ENCODE peak calls at places on chromosome 7, in ten cellular contexts. U is Caco-2, Z is neural progenitor cell, A is psoas muscle, W is heart right ventricle, F is T-helper 17 cell, B is prostate gland, Q is PC-9, P is GM23248, H is IMR-90. D is an unnamed sample.

GRCh38 chr7:48180981-48181380 is 9.7 kb downstream of the ABCA13 start:
- DNase-seq in U (no peak), Z (no peak), A (no peak), W (no peak), F (no peak), B (no peak), Q (no peak), P (peak; percentile 77), H (peak; percentile 63), D (no peak)

GRCh38 chr7:21945374-21946227 is at the start of gene CDCA7L:
- DNase-seq in U (peak; percentile 66), Z (peak; percentile 87), A (peak; percentile 83), W (peak; percentile 85), F (no peak), B (peak; percentile 70), Q (peak; percentile 95), P (peak; percentile 89), H (peak; percentile 63), D (no peak)

GRCh38 chr7:30549933-30550493 is 44.7 kb upstream of the GARS1 start:
- DNase-seq in U (no peak), Z (peak; percentile 62), A (no peak), W (no peak), F (no peak), B (no peak), Q (peak; percentile 19), P (no peak), H (no peak), D (no peak)

GRCh38 chr7:102426268-102427031 is 6.9 kb upstream of the ORAI2 start:
- DNase-seq in U (no peak), Z (no peak), A (no peak), W (no peak), F (peak; percentile 49), B (no peak), Q (no peak), P (no peak), H (no peak), D (peak; percentile 62)

GRCh38 chr7:105178177-105178576 is 164.2 kb downstream of the KMT2E start:
- DNase-seq in U (no peak), Z (no peak), A (no peak), W (no peak), F (no peak), B (no peak), Q (no peak), P (no peak), H (no peak), D (no peak)

GRCh38 chr7:34991938-34992840 is 45.1 kb downstream of the DPY19L1 start:
- DNase-seq in U (no peak), Z (no peak), A (no peak), W (no peak), F (no peak), B (no peak), Q (peak; percentile 13), P (peak; percentile 69), H (peak; percentile 70), D (peak; percentile 4)

GRCh38 chr7:71130280-71130679 is 1.7 kb upstream of the GALNT17 start:
- DNase-seq in U (no peak), Z (no peak), A (no peak), W (no peak), F (no peak), B (no peak), Q (no peak), P (no peak), H (no peak), D (no peak)

GRCh38 chr7:16062269-16062668 is 359.1 kb downstream of the CRPPA start:
- DNase-seq in U (no peak), Z (no peak), A (no peak), W (no peak), F (no peak), B (no peak), Q (no peak), P (peak; percentile 69), H (peak; percentile 75), D (no peak)

GRCh38 chr7:31488562-31489203 is 25.2 kb upstream of the ITPRID1 start:
- DNase-seq in U (peak; percentile 63), Z (peak; percentile 84), A (no peak), W (peak; percentile 38), F (no peak), B (peak; percentile 29), Q (peak; percentile 59), P (peak; percentile 52), H (no peak), D (no peak)

GRCh38 chr7:88269606-88270005 is 37.1 kb downstream of the STEAP4 start:
- DNase-seq in U (no peak), Z (no peak), A (no peak), W (no peak), F (no peak), B (no peak), Q (no peak), P (no peak), H (no peak), D (no peak)

GRCh38 chr7:18405731-18406130 is 89.8 kb upstream of the HDAC9 start:
- DNase-seq in U (no peak), Z (no peak), A (no peak), W (no peak), F (no peak), B (no peak), Q (no peak), P (no peak), H (no peak), D (no peak)

GRCh38 chr7:28207486-28208158 is 27.0 kb upstream of the JAZF1 start:
- DNase-seq in U (no peak), Z (no peak), A (no peak), W (no peak), F (no peak), B (no peak), Q (no peak), P (peak; percentile 24), H (no peak), D (no peak)

GRCh38 chr7:126937196-126937595 is 315.5 kb downstream of the GRM8 start:
- DNase-seq in U (no peak), Z (no peak), A (no peak), W (no peak), F (no peak), B (peak; percentile 51), Q (no peak), P (no peak), H (no peak), D (no peak)

GRCh38 chr7:140260767-140261486 is 84.1 kb upstream of the KDM7A start:
- DNase-seq in U (no peak), Z (no peak), A (no peak), W (no peak), F (no peak), B (no peak), Q (no peak), P (no peak), H (no peak), D (no peak)
- H3K9me3 ChIP-seq in U (no peaks in the 10 kb centered on the region), Z (peaks cover 3% of the 10 kb centered on the region), A (no peaks in the 10 kb centered on the region), W (no peaks in the 10 kb centered on the region), F (no peaks in the 10 kb centered on the region), B (no peaks in the 10 kb centered on the region), Q (no peaks in the 10 kb centered on the region), P (no peaks in the 10 kb centered on the region), H (no peaks in the 10 kb centered on the region), D (no peaks in the 10 kb centered on the region)

DNA sequence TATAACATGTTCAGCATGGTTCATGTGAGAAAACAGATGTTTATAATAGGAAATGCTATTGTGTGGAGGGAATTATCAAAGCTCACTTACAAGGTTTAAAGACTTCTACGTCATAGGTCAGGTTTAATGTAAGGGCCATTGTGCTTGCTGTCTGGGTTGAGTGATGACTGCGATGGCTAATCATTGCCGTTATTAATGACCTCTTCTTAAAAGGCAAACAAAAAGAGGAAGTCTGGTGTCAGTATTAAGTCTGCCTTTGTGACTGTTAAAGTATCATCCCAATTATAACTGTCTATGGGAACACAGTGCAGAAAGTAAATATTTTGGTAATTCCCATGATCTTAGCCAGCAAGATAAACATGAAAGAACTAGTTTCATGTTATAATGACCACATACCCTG is 382.4 kb downstream of the BBS9 start:
- DNase-seq in U (no peak), Z (no peak), A (no peak), W (no peak), F (no peak), B (no peak), Q (no peak), P (no peak), H (no peak), D (no peak)
- H3K9me3 ChIP-seq in U (no peaks in the 10 kb centered on the region), Z (no peaks in the 10 kb centered on the region), A (no peaks in the 10 kb centered on the region), W (no peaks in the 10 kb centered on the region), F (no peaks in the 10 kb centered on the region), B (no peaks in the 10 kb centered on the region), Q (no peaks in the 10 kb centered on the region), P (no peaks in the 10 kb centered on the region), H (no peaks in the 10 kb centered on the region), D (no peaks in the 10 kb centered on the region)

DNA sequence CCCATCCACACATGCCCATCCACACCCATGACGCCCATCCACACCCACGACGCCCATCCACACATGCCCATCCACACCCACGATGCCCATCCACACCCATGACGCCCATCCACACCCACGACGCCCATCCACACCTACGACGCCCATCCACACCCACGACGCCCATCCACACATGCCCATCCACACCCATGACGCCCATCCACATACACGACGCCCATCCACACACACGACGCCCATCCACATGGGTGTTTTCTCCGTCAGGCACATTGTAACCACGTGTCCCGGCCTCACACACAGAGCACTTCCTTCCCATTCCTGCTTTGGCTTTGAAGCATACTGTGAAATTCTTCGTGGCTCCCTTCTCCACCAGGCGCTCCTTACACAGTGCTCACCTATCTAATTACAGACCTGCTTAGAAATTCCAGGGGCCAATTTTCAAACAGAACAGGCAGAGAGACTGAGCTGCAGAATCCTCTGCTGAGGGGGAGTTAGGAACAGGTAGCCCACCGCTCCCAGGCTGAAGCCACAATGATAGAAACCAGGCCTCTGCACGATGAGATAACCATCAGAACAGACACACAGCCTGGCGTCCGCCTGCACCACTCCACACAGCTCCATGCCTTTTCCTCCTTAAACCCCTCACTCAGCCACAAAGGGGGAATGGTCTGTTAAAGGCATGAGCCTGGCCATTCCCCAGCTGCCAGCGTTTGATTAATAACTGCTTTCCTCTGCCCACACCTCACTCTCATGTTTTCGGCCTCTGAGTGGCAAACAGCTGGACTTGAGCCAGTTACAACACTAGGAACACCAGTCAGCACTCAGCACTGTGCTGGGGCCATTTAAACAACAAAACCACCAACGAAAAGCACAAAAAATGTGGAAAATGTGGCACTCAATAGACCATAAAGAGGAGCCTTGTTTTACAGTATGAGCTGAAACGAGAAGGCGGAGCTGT is 501.6 kb downstream of the PTPRN2 start:
- DNase-seq in U (peak; percentile 9), Z (no peak), A (no peak), W (no peak), F (no peak), B (no peak), Q (no peak), P (no peak), H (no peak), D (no peak)
- H3K9me3 ChIP-seq in U (peaks cover 6% of the 10 kb centered on the region), Z (no peaks in the 10 kb centered on the region), A (peaks cover 5% of the 10 kb centered on the region), W (no peaks in the 10 kb centered on the region), F (no peaks in the 10 kb centered on the region), B (no peaks in the 10 kb centered on the region), Q (no peaks in the 10 kb centered on the region), P (no peaks in the 10 kb centered on the region), H (peaks cover 46% of the 10 kb centered on the region), D (no peaks in the 10 kb centered on the region)

GRCh38 chr7:56471811-56472210 is 355.6 kb upstream of the NUPR2 start:
- DNase-seq in U (no peak), Z (no peak), A (no peak), W (no peak), F (no peak), B (no peak), Q (no peak), P (no peak), H (no peak), D (no peak)

GRCh38 chr7:56479748-56480147 is 363.5 kb upstream of the NUPR2 start:
- DNase-seq in U (no peak), Z (no peak), A (no peak), W (no peak), F (no peak), B (no peak), Q (no peak), P (no peak), H (no peak), D (no peak)

GRCh38 chr7:56479136-56479535 is 362.9 kb upstream of the NUPR2 start:
- DNase-seq in U (no peak), Z (no peak), A (no peak), W (no peak), F (no peak), B (no peak), Q (no peak), P (no peak), H (no peak), D (no peak)

GRCh38 chr7:56474271-56474670 is 358.1 kb upstream of the NUPR2 start:
- DNase-seq in U (no peak), Z (no peak), A (no peak), W (no peak), F (no peak), B (no peak), Q (no peak), P (no peak), H (no peak), D (no peak)
- H3K9me3 ChIP-seq in U (peaks cover 8% of the 10 kb centered on the region), Z (peaks cover 25% of the 10 kb centered on the region), A (peaks cover 44% of the 10 kb centered on the region), W (no peaks in the 10 kb centered on the region), F (no peaks in the 10 kb centered on the region), B (no peaks in the 10 kb centered on the region), Q (peaks cover 39% of the 10 kb centered on the region), P (no peaks in the 10 kb centered on the region), H (peaks cover 69% of the 10 kb centered on the region), D (peaks cover 29% of the 10 kb centered on the region)